ENCODE peak calls at places on chromosomes 13 and 19, in four cellular contexts. H, U, F and Q are unnamed samples.

GRCh38 chr19:7792286-7792685 is 29.2 kb downstream of the CLEC4M start:
- DNase-seq in H (no peak), F (no peak), U (no peak), Q (no peak)

GRCh38 chr13:110070511-110071120 is 236.3 kb downstream of the COL4A1 start:
- DNase-seq in F (no peak), H (no peak), U (no peak), Q (no peak)

GRCh38 chr19:18140473-18140872 is 12.5 kb upstream of the PIK3R2 start:
- DNase-seq in U (no peak), F (no peak), H (no peak), Q (no peak)

GRCh38 chr13:100881291-100881864 is 206.8 kb upstream of the TMTC4 start:
- DNase-seq in U (no peak), H (no peak), F (no peak), Q (no peak)

GRCh38 chr19:40791349-40791748 is 7.6 kb upstream of the EGLN2 start:
- DNase-seq in U (no peak), F (no peak), H (no peak), Q (no peak)

GRCh38 chr19:7550987-7551761 is 15.7 kb downstream of the PNPLA6 start:
- DNase-seq in F (no peak), U (no peak), H (peak; percentile 65), Q (peak; percentile 95)

GRCh38 chr19:39247701-39248664 is 673 bp downstream of the IFNL4 start:
- DNase-seq in H (no peak), U (no peak), F (no peak), Q (peak; percentile 24)

GRCh38 chr19:3670258-3670795 is 29.9 kb downstream of the PIP5K1C start:
- DNase-seq in H (peak; percentile 78), U (no peak), F (peak; percentile 83), Q (peak; percentile 47)

GRCh38 chr13:75660694-75661093 is 24.6 kb downstream of the LMO7 start:
- DNase-seq in H (no peak), F (no peak), U (no peak), Q (no peak)

GRCh38 chr19:57324992-57325391 is 4.7 kb downstream of the ZNF543 start:
- DNase-seq in F (no peak), U (no peak), H (no peak), Q (no peak)
- H3K9me3 ChIP-seq in F (peaks cover 17% of the 10 kb centered on the region), U (no peaks in the 10 kb centered on the region), H (peaks cover 23% of the 10 kb centered on the region), Q (peaks cover 13% of the 10 kb centered on the region)

GRCh38 chr19:56603829-56604228 is 8.7 kb downstream of the ZNF71 start:
- DNase-seq in H (no peak), U (no peak), F (no peak), Q (no peak)
- H3K9me3 ChIP-seq in H (peaks cover 59% of the 10 kb centered on the region), U (peaks cover 6% of the 10 kb centered on the region), F (peaks cover 4% of the 10 kb centered on the region), Q (no peaks in the 10 kb centered on the region)

DNA sequence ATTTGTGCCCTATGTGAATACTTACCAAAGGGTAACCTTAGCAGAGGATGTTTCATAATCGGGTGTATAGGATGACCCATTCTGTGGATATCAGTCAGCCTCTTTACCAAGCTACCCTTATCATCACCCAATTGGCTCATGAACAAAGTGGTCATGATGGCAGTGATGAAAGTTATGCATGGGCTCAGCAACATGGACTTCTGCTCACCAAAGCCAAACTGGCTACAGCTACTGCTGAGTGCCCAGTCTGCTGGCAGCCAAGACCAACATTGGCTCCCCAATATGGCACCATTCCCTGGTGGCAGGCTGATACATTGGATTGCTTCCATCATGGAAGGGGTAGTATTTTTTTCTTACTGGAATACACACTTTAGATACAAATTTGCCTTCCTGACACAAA is 5.7 kb upstream of the ZNF461 start:
- DNase-seq in H (no peak), F (no peak), U (no peak), Q (no peak)
- H3K9me3 ChIP-seq in H (peaks cover 69% of the 10 kb centered on the region), F (no peaks in the 10 kb centered on the region), U (no peaks in the 10 kb centered on the region), Q (no peaks in the 10 kb centered on the region)

DNA sequence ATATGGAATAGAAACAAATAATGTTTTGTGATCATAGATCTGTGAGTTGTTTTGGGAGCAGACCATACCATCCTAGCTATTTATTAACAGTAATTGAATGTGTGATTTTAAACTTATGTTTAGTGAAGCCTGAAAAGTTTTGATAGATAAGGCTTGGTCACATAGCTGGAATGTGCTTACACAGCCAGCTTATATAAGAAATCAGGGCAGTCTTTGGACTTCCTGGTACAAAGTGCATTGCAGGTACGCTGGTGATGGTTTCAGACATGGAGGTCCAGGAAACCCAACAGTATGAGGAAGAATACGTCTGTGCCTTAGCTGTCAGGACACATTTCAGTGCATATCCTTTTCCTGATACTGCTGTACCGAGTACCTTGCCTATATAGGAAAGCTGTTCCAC is 2316.2 kb upstream of the PCDH20 start:
- DNase-seq in F (no peak), U (no peak), H (no peak), Q (no peak)
- H3K9me3 ChIP-seq in F (no peaks in the 10 kb centered on the region), U (no peaks in the 10 kb centered on the region), H (no peaks in the 10 kb centered on the region), Q (no peaks in the 10 kb centered on the region)

DNA sequence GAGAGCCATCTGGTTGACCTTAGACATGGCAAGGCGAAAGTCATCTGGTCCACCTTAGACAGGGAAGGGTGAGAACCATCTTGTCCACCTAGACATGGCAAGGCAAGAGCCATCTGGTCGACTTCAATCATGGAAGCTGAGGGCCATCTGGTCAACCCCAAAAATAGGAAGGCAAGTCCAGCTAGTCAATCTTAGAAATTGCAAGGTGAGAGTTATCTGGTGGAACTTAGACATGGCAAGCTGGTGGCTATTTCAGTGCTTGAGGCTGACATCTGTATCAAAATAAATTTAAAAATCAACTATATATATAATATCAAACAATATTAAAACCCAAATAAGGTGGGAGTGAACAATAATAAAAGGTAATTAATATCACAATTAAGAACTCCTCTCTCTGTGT is 83.9 kb downstream of the ZNF726 start:
- DNase-seq in H (no peak), F (no peak), U (no peak), Q (no peak)
- H3K9me3 ChIP-seq in H (peaks cover 4% of the 10 kb centered on the region), F (peaks cover 8% of the 10 kb centered on the region), U (peaks cover 24% of the 10 kb centered on the region), Q (no peaks in the 10 kb centered on the region)

GRCh38 chr19:23916991-23917390 is 2.3 kb downstream of the ZNF726 start:
- DNase-seq in H (no peak), F (no peak), U (no peak), Q (no peak)

GRCh38 chr19:23913931-23914330 is 755 bp upstream of the ZNF726 start:
- DNase-seq in F (no peak), H (no peak), U (no peak), Q (no peak)

GRCh38 chr19:23914402-23915286 is at the start of gene ZNF726:
- DNase-seq in H (peak; percentile 79), U (peak; percentile 38), F (peak; percentile 91), Q (peak; percentile 63)

DNA sequence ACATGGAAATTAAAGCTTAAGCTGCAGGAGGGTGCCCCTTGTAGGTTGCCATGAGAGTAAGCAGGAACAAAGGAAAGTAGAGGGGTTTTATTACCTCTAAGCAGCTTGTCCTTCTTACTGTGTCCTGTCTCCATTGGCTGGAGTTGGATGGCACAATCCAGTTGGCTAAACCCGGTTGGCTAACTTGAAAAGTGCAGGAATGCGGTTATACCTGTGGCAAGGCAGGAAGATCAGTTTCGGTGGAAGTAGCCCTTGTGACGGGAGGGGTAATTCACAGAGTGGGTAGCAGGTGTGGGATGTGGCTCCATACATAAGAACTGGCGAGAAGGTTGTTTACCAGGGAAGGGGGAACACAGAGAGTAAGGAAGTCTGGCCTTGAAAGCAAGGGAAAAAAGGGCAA is 3.2 kb downstream of the ZNF726 start:
- DNase-seq in F (no peak), U (no peak), H (no peak), Q (peak; percentile 59)
- H3K9me3 ChIP-seq in F (no peaks in the 10 kb centered on the region), U (no peaks in the 10 kb centered on the region), H (no peaks in the 10 kb centered on the region), Q (no peaks in the 10 kb centered on the region)